ENCODE peak calls at places on chromosomes 3 and 15, in five cellular contexts. One of them, this sample, is unnamed.

GRCh38 chr3:126111566-126112475 is 27.9 kb upstream of the SLC41A3 start:
- DNase-seq in heart left ventricle: no peak
- DNase-seq in fibroblast of lung: no peak
- DNase-seq in BJ: no peak
- DNase-seq in AG09309: no peak
- DNase-seq in this sample: no peak

GRCh38 chr3:177777699-177778098 is 580.4 kb upstream of the TBL1XR1 start:
- DNase-seq in heart left ventricle: peak
- DNase-seq in fibroblast of lung: peak
- DNase-seq in BJ: no peak
- DNase-seq in AG09309: no peak
- DNase-seq in this sample: peak

GRCh38 chr3:184710870-184711365 is 946 bp downstream of the MAGEF1 start:
- DNase-seq in heart left ventricle: no peak
- DNase-seq in fibroblast of lung: peak
- DNase-seq in BJ: no peak
- DNase-seq in AG09309: no peak
- DNase-seq in this sample: no peak

GRCh38 chr15:50828610-50829206 is 63.2 kb upstream of the SPPL2A start:
- DNase-seq in heart left ventricle: peak
- DNase-seq in fibroblast of lung: peak
- DNase-seq in BJ: peak
- DNase-seq in AG09309: peak
- DNase-seq in this sample: peak

GRCh38 chr15:76903251-76903681 is 1.9 kb downstream of the SCAPER start:
- DNase-seq in heart left ventricle: no peak
- DNase-seq in fibroblast of lung: peak
- DNase-seq in BJ: peak
- DNase-seq in AG09309: no peak
- DNase-seq in this sample: no peak

GRCh38 chr15:60548101-60548500 is 69.2 kb upstream of the ICE2 start:
- DNase-seq in heart left ventricle: no peak
- DNase-seq in fibroblast of lung: no peak
- DNase-seq in BJ: no peak
- DNase-seq in AG09309: no peak
- DNase-seq in this sample: no peak

GRCh38 chr15:91867581-91868026 is 14.1 kb downstream of the SLCO3A1 start:
- DNase-seq in heart left ventricle: peak
- DNase-seq in fibroblast of lung: peak
- DNase-seq in BJ: peak
- DNase-seq in AG09309: peak
- DNase-seq in this sample: no peak

GRCh38 chr3:15460891-15461524 is 33.6 kb downstream of the EAF1 start:
- DNase-seq in heart left ventricle: no peak
- DNase-seq in fibroblast of lung: no peak
- DNase-seq in BJ: no peak
- DNase-seq in AG09309: no peak
- DNase-seq in this sample: no peak

GRCh38 chr3:149003653-149004305 is 12.4 kb downstream of the GYG1 start:
- DNase-seq in heart left ventricle: no peak
- DNase-seq in fibroblast of lung: peak
- DNase-seq in BJ: no peak
- DNase-seq in AG09309: no peak
- DNase-seq in this sample: no peak

GRCh38 chr3:95088464-95088863 is 1025.6 kb downstream of the NSUN3 start:
- DNase-seq in heart left ventricle: no peak
- DNase-seq in fibroblast of lung: no peak
- DNase-seq in BJ: no peak
- DNase-seq in AG09309: no peak
- DNase-seq in this sample: no peak

GRCh38 chr3:16365454-16366128 is 100.6 kb downstream of the OXNAD1 start:
- DNase-seq in heart left ventricle: no peak
- DNase-seq in fibroblast of lung: no peak
- DNase-seq in BJ: no peak
- DNase-seq in AG09309: no peak
- DNase-seq in this sample: no peak

GRCh38 chr3:130263708-130264107 is 81.8 kb upstream of the COL6A5 start:
- DNase-seq in heart left ventricle: no peak
- DNase-seq in fibroblast of lung: no peak
- DNase-seq in BJ: no peak
- DNase-seq in AG09309: no peak
- DNase-seq in this sample: no peak

GRCh38 chr15:85504739-85505676 is 124.6 kb downstream of the AKAP13 start:
- DNase-seq in heart left ventricle: no peak
- DNase-seq in fibroblast of lung: peak
- DNase-seq in BJ: no peak
- DNase-seq in AG09309: peak
- DNase-seq in this sample: peak

GRCh38 chr15:51104512-51104911 is 9.8 kb upstream of the TNFAIP8L3 start:
- DNase-seq in heart left ventricle: peak
- DNase-seq in fibroblast of lung: peak
- DNase-seq in BJ: no peak
- DNase-seq in AG09309: no peak
- DNase-seq in this sample: no peak

GRCh38 chr15:27237319-27237939 is 266.4 kb downstream of the GABRG3 start:
- DNase-seq in heart left ventricle: no peak
- DNase-seq in fibroblast of lung: no peak
- DNase-seq in BJ: no peak
- DNase-seq in AG09309: no peak
- DNase-seq in this sample: no peak

GRCh38 chr3:101068876-101069606 is 75.8 kb upstream of the ABI3BP start:
- DNase-seq in heart left ventricle: no peak
- DNase-seq in fibroblast of lung: no peak
- DNase-seq in BJ: no peak
- DNase-seq in AG09309: no peak
- DNase-seq in this sample: no peak

GRCh38 chr3:110618512-110619226 is 452.9 kb upstream of the NECTIN3 start:
- DNase-seq in heart left ventricle: no peak
- DNase-seq in fibroblast of lung: no peak
- DNase-seq in BJ: no peak
- DNase-seq in AG09309: no peak
- DNase-seq in this sample: no peak

GRCh38 chr3:141405581-141405980 is 37.3 kb downstream of the ZBTB38 start:
- DNase-seq in heart left ventricle: no peak
- DNase-seq in fibroblast of lung: peak
- DNase-seq in BJ: no peak
- DNase-seq in AG09309: no peak
- DNase-seq in this sample: no peak

GRCh38 chr15:69403611-69404010 is 10.5 kb upstream of the KIF23 start:
- DNase-seq in heart left ventricle: no peak
- DNase-seq in fibroblast of lung: peak
- DNase-seq in BJ: peak
- DNase-seq in AG09309: peak
- DNase-seq in this sample: peak

GRCh38 chr15:40702077-40702476 is 7.1 kb downstream of the RAD51 start:
- DNase-seq in heart left ventricle: no peak
- DNase-seq in fibroblast of lung: no peak
- DNase-seq in BJ: no peak
- DNase-seq in AG09309: no peak
- DNase-seq in this sample: no peak
- TF ChIP-seq CTCF in heart left ventricle: no peak
- TF ChIP-seq CTCF in fibroblast of lung: peak
- TF ChIP-seq CTCF in BJ: peak
- TF ChIP-seq CTCF in AG09309: no peak
- TF ChIP-seq CTCF in this sample: no peak

GRCh38 chr3:25661694-25662455 is 2.8 kb downstream of the TOP2B start:
- DNase-seq in heart left ventricle: no peak
- DNase-seq in fibroblast of lung: peak
- DNase-seq in BJ: no peak
- DNase-seq in AG09309: no peak
- DNase-seq in this sample: no peak
- H3K4me3 ChIP-seq in heart left ventricle: no peak
- H3K4me3 ChIP-seq in fibroblast of lung: peak
- H3K4me3 ChIP-seq in BJ: peak
- H3K4me3 ChIP-seq in AG09309: no peak
- H3K4me3 ChIP-seq in this sample: peak

DNA sequence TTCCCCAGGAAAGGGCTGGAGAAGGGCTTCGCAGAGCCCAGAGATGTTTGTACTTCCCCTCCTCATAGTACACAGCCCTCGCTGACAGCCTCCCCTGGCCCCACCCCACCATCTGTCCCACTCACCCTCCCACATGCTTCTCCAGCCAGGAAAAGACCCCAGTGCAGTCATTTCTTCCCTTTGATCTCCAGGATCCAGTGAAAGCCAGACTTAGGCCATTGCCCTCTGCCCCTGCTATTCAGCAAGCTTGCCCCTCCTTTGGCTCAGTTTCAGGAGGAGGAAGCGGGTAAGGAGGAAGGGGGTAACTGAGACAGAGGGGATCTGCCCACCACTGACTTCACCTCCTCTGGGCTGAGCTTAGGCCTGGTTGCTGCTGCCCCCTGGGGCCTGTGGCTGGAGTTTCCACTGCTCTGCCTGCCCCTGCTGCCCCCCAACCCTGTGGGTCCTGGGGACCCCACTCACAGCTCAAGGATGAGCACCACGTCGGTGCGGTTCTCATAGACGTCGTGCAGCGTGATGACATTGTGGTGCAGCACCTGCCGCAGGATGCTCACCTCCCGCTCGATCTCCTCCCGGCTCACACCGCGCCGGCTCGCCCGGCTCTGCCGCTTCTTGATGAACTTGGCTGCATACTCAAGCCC is 63.1 kb downstream of the DAPK2 start:
- DNase-seq in heart left ventricle: no peak
- DNase-seq in fibroblast of lung: no peak
- DNase-seq in BJ: no peak
- DNase-seq in AG09309: no peak
- DNase-seq in this sample: no peak
- TF ChIP-seq CTCF in heart left ventricle: no peak
- TF ChIP-seq CTCF in fibroblast of lung: peak
- TF ChIP-seq CTCF in BJ: no peak
- TF ChIP-seq CTCF in AG09309: peak
- TF ChIP-seq CTCF in this sample: peak

GRCh38 chr15:29656636-29657475 is 165.4 kb downstream of the TJP1 start:
- DNase-seq in heart left ventricle: no peak
- DNase-seq in fibroblast of lung: peak
- DNase-seq in BJ: no peak
- DNase-seq in AG09309: no peak
- DNase-seq in this sample: no peak
- H3K4me3 ChIP-seq in heart left ventricle: no peak
- H3K4me3 ChIP-seq in fibroblast of lung: no peak
- H3K4me3 ChIP-seq in BJ: no peak
- H3K4me3 ChIP-seq in AG09309: no peak
- H3K4me3 ChIP-seq in this sample: no peak

DNA sequence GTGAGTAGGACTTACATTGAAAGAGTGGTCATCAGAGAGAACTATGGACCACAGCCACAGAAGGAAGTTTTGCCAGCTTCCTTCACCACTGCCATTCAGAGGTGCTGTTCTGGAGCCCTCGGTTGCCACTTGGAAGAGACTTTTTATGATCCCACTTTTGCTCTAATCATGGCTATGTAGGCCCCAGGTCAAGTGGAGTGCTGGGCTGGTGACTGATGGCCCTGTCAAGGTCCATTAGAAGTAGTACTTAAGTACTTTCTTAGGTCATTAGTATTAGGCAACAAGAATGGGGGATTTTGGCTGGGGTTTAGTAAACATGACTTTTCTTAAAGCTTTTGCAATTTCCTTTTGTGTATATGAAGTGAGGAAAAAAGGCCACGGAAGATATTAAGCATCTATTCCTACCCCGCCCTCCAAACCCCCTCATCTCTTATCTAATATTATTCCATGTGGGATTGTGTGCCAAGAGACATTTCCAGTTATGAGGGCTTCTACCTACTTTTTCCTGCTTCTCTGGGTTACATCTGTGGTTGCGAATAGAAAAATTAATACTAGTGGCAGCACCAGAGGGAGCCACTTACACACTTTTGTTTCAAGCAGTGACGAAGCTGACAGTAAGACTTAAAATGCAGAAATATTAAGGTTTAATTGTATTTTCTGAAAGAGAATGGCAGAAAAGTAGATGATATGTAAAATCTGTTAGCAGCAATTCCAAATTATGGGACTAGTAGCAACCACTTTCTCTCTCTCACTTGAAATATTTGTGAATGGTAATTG is 13.9 kb downstream of the NLGN1 start:
- DNase-seq in heart left ventricle: no peak
- DNase-seq in fibroblast of lung: peak
- DNase-seq in BJ: no peak
- DNase-seq in AG09309: no peak
- DNase-seq in this sample: no peak
- TF ChIP-seq CTCF in heart left ventricle: peak
- TF ChIP-seq CTCF in fibroblast of lung: peak
- TF ChIP-seq CTCF in BJ: peak
- TF ChIP-seq CTCF in AG09309: peak
- TF ChIP-seq CTCF in this sample: peak

DNA sequence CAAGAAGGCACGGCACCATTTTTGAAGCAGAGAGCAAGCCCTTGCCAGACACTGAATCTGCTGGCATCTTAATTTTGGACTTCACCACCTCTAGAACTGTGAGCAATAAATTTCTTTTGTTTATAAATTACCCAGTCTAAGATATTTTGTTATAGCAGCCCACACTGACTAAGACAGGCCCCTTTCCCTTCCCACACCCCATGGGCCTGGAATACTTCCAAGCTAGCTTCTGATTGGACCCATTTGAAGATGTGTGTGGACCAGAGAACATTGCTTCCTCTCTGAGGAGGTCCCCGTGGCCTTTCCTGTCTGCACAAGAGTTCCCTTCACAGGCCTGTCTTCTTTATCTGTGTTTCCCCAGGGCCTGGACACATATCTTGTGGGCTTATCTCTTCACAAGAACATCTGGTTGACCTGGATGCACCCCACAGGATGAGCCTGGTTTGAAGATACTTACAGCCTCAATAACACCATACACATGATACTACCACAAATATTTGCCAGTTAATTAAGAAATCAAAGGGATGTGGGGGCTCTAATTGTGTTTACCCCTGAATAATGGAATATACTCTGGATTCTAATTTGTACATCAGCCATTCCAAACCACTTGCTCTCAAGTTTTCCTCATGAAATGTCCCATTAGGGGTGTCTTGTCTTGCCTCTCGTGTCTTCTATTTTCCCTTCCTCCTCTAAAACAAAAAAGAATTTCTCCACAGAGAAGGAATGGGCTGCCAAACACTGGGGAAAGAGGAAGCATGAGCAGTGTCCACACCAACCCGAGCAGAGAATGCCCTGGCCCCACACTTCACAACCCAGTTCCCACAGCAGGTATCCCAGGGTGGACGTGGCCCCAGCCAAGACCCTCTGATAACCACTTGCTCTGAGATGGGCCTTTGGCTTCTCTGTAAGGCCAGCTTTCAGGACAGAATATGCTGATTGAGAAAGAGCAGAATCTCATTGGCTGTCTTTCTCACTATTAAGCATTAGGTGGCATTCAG is 42.5 kb downstream of the GLB1 start:
- DNase-seq in heart left ventricle: no peak
- DNase-seq in fibroblast of lung: no peak
- DNase-seq in BJ: no peak
- DNase-seq in AG09309: no peak
- DNase-seq in this sample: no peak
- H3K4me3 ChIP-seq in heart left ventricle: no peak
- H3K4me3 ChIP-seq in fibroblast of lung: no peak
- H3K4me3 ChIP-seq in BJ: no peak
- H3K4me3 ChIP-seq in AG09309: no peak
- H3K4me3 ChIP-seq in this sample: no peak

GRCh38 chr15:66679657-66680108 is 22.4 kb upstream of the SMAD6 start:
- DNase-seq in heart left ventricle: peak
- DNase-seq in fibroblast of lung: no peak
- DNase-seq in BJ: no peak
- DNase-seq in AG09309: no peak
- DNase-seq in this sample: no peak
- TF ChIP-seq CTCF in heart left ventricle: no peak
- TF ChIP-seq CTCF in fibroblast of lung: no peak
- TF ChIP-seq CTCF in BJ: no peak
- TF ChIP-seq CTCF in AG09309: no peak
- TF ChIP-seq CTCF in this sample: no peak